ENCODE peak calls at places on chromosome 21, in four cellular contexts. L, S, Y and K are unnamed samples.

GRCh38 chr21:35026617-35027557 is 22.2 kb downstream of the RUNX1 start:
- DNase-seq in S (peak), L (no peak), Y (peak), K (peak)

GRCh38 chr21:34363733-34364132 is at the start of gene KCNE2:
- DNase-seq in Y (no peak), S (peak), L (no peak), K (no peak)

GRCh38 chr21:27219068-27219467 is 252.2 kb upstream of the ADAMTS5 start:
- DNase-seq in S (no peak), L (no peak), Y (no peak), K (no peak)

GRCh38 chr21:36547464-36547863 is 67.5 kb upstream of the CLDN14 start:
- DNase-seq in Y (no peak), L (no peak), S (no peak), K (peak)

GRCh38 chr21:16345757-16346156 is 616.0 kb downstream of the USP25 start:
- DNase-seq in L (no peak), Y (no peak), S (no peak), K (no peak)

GRCh38 chr21:27154451-27155129 is 187.7 kb upstream of the ADAMTS5 start:
- DNase-seq in L (no peak), S (no peak), Y (no peak), K (no peak)

GRCh38 chr21:34986561-34987533 is 62.3 kb downstream of the RUNX1 start:
- DNase-seq in S (no peak), Y (no peak), L (no peak), K (no peak)

GRCh38 chr21:36756527-36756926 is 57.6 kb downstream of the SIM2 start:
- DNase-seq in Y (no peak), S (no peak), L (no peak), K (no peak)

GRCh38 chr21:35530726-35531125 is 481.6 kb upstream of the RUNX1 start:
- DNase-seq in S (no peak), L (no peak), Y (no peak), K (peak)

GRCh38 chr21:35649186-35649585 is 411.1 kb downstream of the SETD4 start:
- DNase-seq in L (no peak), Y (no peak), S (no peak), K (no peak)

GRCh38 chr21:37365657-37366487 is 701 bp upstream of the DYRK1A start:
- DNase-seq in Y (peak), S (peak), L (peak), K (peak)

GRCh38 chr21:15027056-15027455 is 37.7 kb downstream of the NRIP1 start:
- DNase-seq in L (no peak), Y (no peak), S (no peak), K (no peak)

GRCh38 chr21:36190736-36191135 is 34.1 kb downstream of the DOP1B start:
- DNase-seq in L (no peak), S (no peak), Y (no peak), K (no peak)

GRCh38 chr21:42513151-42513984 is at the start of gene SLC37A1:
- DNase-seq in Y (no peak), S (peak), L (no peak), K (peak)

GRCh38 chr21:37181059-37181458 is 86.1 kb downstream of the VPS26C start:
- DNase-seq in Y (no peak), S (no peak), L (no peak), K (no peak)

GRCh38 chr21:31124005-31124404 is 85.7 kb upstream of the KRTAP19-8 start:
- DNase-seq in Y (no peak), S (no peak), L (no peak), K (no peak)

GRCh38 chr21:31132574-31133242 is 94.4 kb upstream of the KRTAP19-8 start:
- DNase-seq in S (no peak), L (no peak), Y (no peak), K (no peak)

GRCh38 chr21:35189077-35189863 is 140.2 kb upstream of the RUNX1 start:
- DNase-seq in L (no peak), S (no peak), Y (no peak), K (no peak)

GRCh38 chr21:35547946-35548774 is 499.1 kb upstream of the RUNX1 start:
- DNase-seq in S (no peak), L (no peak), Y (peak), K (no peak)

GRCh38 chr21:26116456-26117011 is 54.0 kb downstream of the APP start:
- DNase-seq in L (no peak), Y (no peak), S (no peak), K (no peak)

GRCh38 chr21:23811802-23812201 is 1795.5 kb downstream of the MRPL39 start:
- DNase-seq in S (no peak), Y (no peak), L (no peak), K (no peak)

GRCh38 chr21:33419538-33420123 is 16.4 kb downstream of the IFNGR2 start:
- DNase-seq in Y (no peak), L (no peak), S (no peak), K (peak)

GRCh38 chr21:16193758-16194606 is 464.2 kb downstream of the USP25 start:
- DNase-seq in L (peak), Y (no peak), S (peak), K (peak)

GRCh38 chr21:32238063-32238462 is 40.8 kb downstream of the MIS18A start:
- DNase-seq in Y (no peak), L (no peak), S (no peak), K (no peak)

GRCh38 chr21:32240708-32241433 is 38.0 kb downstream of the MIS18A start:
- DNase-seq in S (no peak), L (no peak), Y (no peak), K (no peak)

GRCh38 chr21:32237021-32237420 is 41.8 kb downstream of the MIS18A start:
- DNase-seq in Y (no peak), L (no peak), S (no peak), K (no peak)

GRCh38 chr21:32245971-32246370 is 32.9 kb downstream of the MIS18A start:
- DNase-seq in S (no peak), Y (no peak), L (no peak), K (no peak)

DNA sequence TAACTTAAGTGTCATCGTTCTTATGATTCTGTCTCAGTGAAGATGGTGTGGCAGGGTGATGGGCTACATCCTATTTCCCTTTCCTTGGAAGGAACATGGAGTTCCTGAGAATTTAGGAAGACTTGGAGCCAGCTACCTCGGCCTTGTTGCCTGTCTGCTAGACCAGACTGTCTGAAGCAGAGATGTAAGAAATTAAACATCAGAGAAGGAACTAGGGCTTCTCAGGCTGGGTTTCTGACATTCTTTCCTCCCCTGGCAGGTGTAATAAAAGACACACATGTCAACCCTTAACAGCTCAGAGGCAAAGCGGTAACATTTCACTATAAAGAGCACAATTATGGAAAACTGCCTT is 37.4 kb downstream of the MIS18A start:
- DNase-seq in Y (no peak), S (no peak), L (no peak), K (no peak)
- TF ChIP-seq EP300 in Y (no peak), S (no peak), L (no peak), K (no peak)

GRCh38 chr21:44801468-44802395 is at the start of gene UBE2G2:
- DNase-seq in S (peak), Y (peak), L (no peak), K (peak)
- TF ChIP-seq POLR2A in S (peak), Y (peak), L (no peak), K (peak)

GRCh38 chr21:44612669-44613229 is 870 bp downstream of the KRTAP10-8 start:
- DNase-seq in Y (no peak), S (no peak), L (no peak), K (peak)

GRCh38 chr21:44614961-44615391 is 3.1 kb downstream of the KRTAP10-8 start:
- DNase-seq in S (peak), L (no peak), Y (no peak), K (no peak)

GRCh38 chr21:44615466-44615865 is 3.6 kb downstream of the KRTAP10-8 start:
- DNase-seq in L (no peak), S (no peak), Y (no peak), K (no peak)

GRCh38 chr21:44613386-44614155 is 1.7 kb downstream of the KRTAP10-8 start:
- DNase-seq in Y (no peak), S (no peak), L (no peak), K (no peak)

GRCh38 chr21:44614161-44614631 is 2.3 kb downstream of the KRTAP10-8 start:
- DNase-seq in S (no peak), Y (no peak), L (no peak), K (peak)
- TF ChIP-seq EP300 in S (no peak), Y (no peak), L (no peak), K (no peak)

GRCh38 chr21:46493828-46494227 is 35.1 kb downstream of the DIP2A start:
- DNase-seq in S (no peak), L (no peak), Y (no peak), K (no peak)
- TF ChIP-seq POLR2A in S (no peak), L (no peak), Y (no peak), K (no peak)